ENCODE peak calls at places on chromosomes 3 and 15, in four cellular contexts. One of them, this sample, is unnamed.

GRCh38 chr3:71585891-71586809 is 2.6 kb upstream of the FOXP1 start:
- DNase-seq in stimulated activated CD8-positive, alpha-beta memory T cell treated with anti-CD3 and anti-CD28 coated beads, Interleukin-7, amount 100 ng/mL, for 1 hour: no peak
- DNase-seq in astrocyte of the spinal cord: peak
- DNase-seq in NCI-H2029: no peak
- DNase-seq in this sample: peak

GRCh38 chr15:101126618-101127502 is 125.0 kb downstream of the CHSY1 start:
- DNase-seq in stimulated activated CD8-positive, alpha-beta memory T cell treated with anti-CD3 and anti-CD28 coated beads, Interleukin-7, amount 100 ng/mL, for 1 hour: no peak
- DNase-seq in astrocyte of the spinal cord: peak
- DNase-seq in NCI-H2029: no peak
- DNase-seq in this sample: no peak

GRCh38 chr3:36689560-36689959 is 74.8 kb downstream of the DCLK3 start:
- DNase-seq in stimulated activated CD8-positive, alpha-beta memory T cell treated with anti-CD3 and anti-CD28 coated beads, Interleukin-7, amount 100 ng/mL, for 1 hour: no peak
- DNase-seq in astrocyte of the spinal cord: no peak
- DNase-seq in NCI-H2029: no peak
- DNase-seq in this sample: no peak

GRCh38 chr15:58564967-58565366 is 133.2 kb downstream of the LIPC start:
- DNase-seq in stimulated activated CD8-positive, alpha-beta memory T cell treated with anti-CD3 and anti-CD28 coated beads, Interleukin-7, amount 100 ng/mL, for 1 hour: no peak
- DNase-seq in astrocyte of the spinal cord: no peak
- DNase-seq in NCI-H2029: no peak
- DNase-seq in this sample: no peak

GRCh38 chr15:45802140-45802539 is 167.3 kb downstream of the SQOR start:
- DNase-seq in stimulated activated CD8-positive, alpha-beta memory T cell treated with anti-CD3 and anti-CD28 coated beads, Interleukin-7, amount 100 ng/mL, for 1 hour: no peak
- DNase-seq in astrocyte of the spinal cord: no peak
- DNase-seq in NCI-H2029: peak
- DNase-seq in this sample: no peak

GRCh38 chr3:123113889-123114450 is 47.1 kb downstream of the PDIA5 start:
- DNase-seq in stimulated activated CD8-positive, alpha-beta memory T cell treated with anti-CD3 and anti-CD28 coated beads, Interleukin-7, amount 100 ng/mL, for 1 hour: no peak
- DNase-seq in astrocyte of the spinal cord: no peak
- DNase-seq in NCI-H2029: no peak
- DNase-seq in this sample: no peak

GRCh38 chr3:64627471-64628321 is 60.1 kb downstream of the ADAMTS9 start:
- DNase-seq in stimulated activated CD8-positive, alpha-beta memory T cell treated with anti-CD3 and anti-CD28 coated beads, Interleukin-7, amount 100 ng/mL, for 1 hour: no peak
- DNase-seq in astrocyte of the spinal cord: no peak
- DNase-seq in NCI-H2029: no peak
- DNase-seq in this sample: no peak

GRCh38 chr3:139309046-139309660 is 34.7 kb upstream of the MRPS22 start:
- DNase-seq in stimulated activated CD8-positive, alpha-beta memory T cell treated with anti-CD3 and anti-CD28 coated beads, Interleukin-7, amount 100 ng/mL, for 1 hour: no peak
- DNase-seq in astrocyte of the spinal cord: no peak
- DNase-seq in NCI-H2029: no peak
- DNase-seq in this sample: no peak

GRCh38 chr15:87730706-87731105 is 525.8 kb downstream of the NTRK3 start:
- DNase-seq in stimulated activated CD8-positive, alpha-beta memory T cell treated with anti-CD3 and anti-CD28 coated beads, Interleukin-7, amount 100 ng/mL, for 1 hour: no peak
- DNase-seq in astrocyte of the spinal cord: no peak
- DNase-seq in NCI-H2029: no peak
- DNase-seq in this sample: no peak

GRCh38 chr3:105526349-105527111 is 159.8 kb downstream of the ALCAM start:
- DNase-seq in stimulated activated CD8-positive, alpha-beta memory T cell treated with anti-CD3 and anti-CD28 coated beads, Interleukin-7, amount 100 ng/mL, for 1 hour: no peak
- DNase-seq in astrocyte of the spinal cord: peak
- DNase-seq in NCI-H2029: peak
- DNase-seq in this sample: peak

GRCh38 chr3:113606539-113607218 is 74.3 kb downstream of the SIDT1 start:
- DNase-seq in stimulated activated CD8-positive, alpha-beta memory T cell treated with anti-CD3 and anti-CD28 coated beads, Interleukin-7, amount 100 ng/mL, for 1 hour: no peak
- DNase-seq in astrocyte of the spinal cord: no peak
- DNase-seq in NCI-H2029: no peak
- DNase-seq in this sample: no peak

GRCh38 chr3:151357461-151357850 is 27.1 kb downstream of the P2RY12 start:
- DNase-seq in stimulated activated CD8-positive, alpha-beta memory T cell treated with anti-CD3 and anti-CD28 coated beads, Interleukin-7, amount 100 ng/mL, for 1 hour: no peak
- DNase-seq in astrocyte of the spinal cord: no peak
- DNase-seq in NCI-H2029: no peak
- DNase-seq in this sample: no peak

GRCh38 chr3:42014443-42014945 is 52.6 kb upstream of the ULK4 start:
- DNase-seq in stimulated activated CD8-positive, alpha-beta memory T cell treated with anti-CD3 and anti-CD28 coated beads, Interleukin-7, amount 100 ng/mL, for 1 hour: no peak
- DNase-seq in astrocyte of the spinal cord: peak
- DNase-seq in NCI-H2029: peak
- DNase-seq in this sample: peak

GRCh38 chr15:60651155-60651554 is 172.2 kb upstream of the ICE2 start:
- DNase-seq in stimulated activated CD8-positive, alpha-beta memory T cell treated with anti-CD3 and anti-CD28 coated beads, Interleukin-7, amount 100 ng/mL, for 1 hour: no peak
- DNase-seq in astrocyte of the spinal cord: no peak
- DNase-seq in NCI-H2029: no peak
- DNase-seq in this sample: no peak

GRCh38 chr15:51181221-51181620 is 86.5 kb upstream of the TNFAIP8L3 start:
- DNase-seq in stimulated activated CD8-positive, alpha-beta memory T cell treated with anti-CD3 and anti-CD28 coated beads, Interleukin-7, amount 100 ng/mL, for 1 hour: no peak
- DNase-seq in astrocyte of the spinal cord: no peak
- DNase-seq in NCI-H2029: no peak
- DNase-seq in this sample: no peak

GRCh38 chr3:117746091-117746490 is 1036.5 kb downstream of the TUSC7 start:
- DNase-seq in stimulated activated CD8-positive, alpha-beta memory T cell treated with anti-CD3 and anti-CD28 coated beads, Interleukin-7, amount 100 ng/mL, for 1 hour: no peak
- DNase-seq in astrocyte of the spinal cord: no peak
- DNase-seq in NCI-H2029: no peak
- DNase-seq in this sample: no peak

GRCh38 chr15:45522931-45523331 is 376 bp upstream of the SLC30A4 start:
- DNase-seq in stimulated activated CD8-positive, alpha-beta memory T cell treated with anti-CD3 and anti-CD28 coated beads, Interleukin-7, amount 100 ng/mL, for 1 hour: no peak
- DNase-seq in astrocyte of the spinal cord: peak
- DNase-seq in NCI-H2029: no peak
- DNase-seq in this sample: peak

GRCh38 chr3:76872999-76873398 is 166.9 kb upstream of the ROBO2 start:
- DNase-seq in stimulated activated CD8-positive, alpha-beta memory T cell treated with anti-CD3 and anti-CD28 coated beads, Interleukin-7, amount 100 ng/mL, for 1 hour: no peak
- DNase-seq in astrocyte of the spinal cord: no peak
- DNase-seq in NCI-H2029: no peak
- DNase-seq in this sample: no peak

GRCh38 chr3:131620977-131621376 is 118.2 kb upstream of the MRPL3 start:
- DNase-seq in stimulated activated CD8-positive, alpha-beta memory T cell treated with anti-CD3 and anti-CD28 coated beads, Interleukin-7, amount 100 ng/mL, for 1 hour: no peak
- DNase-seq in astrocyte of the spinal cord: no peak
- DNase-seq in NCI-H2029: no peak
- DNase-seq in this sample: no peak

GRCh38 chr15:19944261-19944888 is 597.2 kb downstream of the GOLGA6L6 start:
- DNase-seq in stimulated activated CD8-positive, alpha-beta memory T cell treated with anti-CD3 and anti-CD28 coated beads, Interleukin-7, amount 100 ng/mL, for 1 hour: no peak
- DNase-seq in astrocyte of the spinal cord: no peak
- DNase-seq in NCI-H2029: no peak
- DNase-seq in this sample: no peak

GRCh38 chr3:165196577-165197561 is 685 bp upstream of the SLITRK3 start:
- DNase-seq in stimulated activated CD8-positive, alpha-beta memory T cell treated with anti-CD3 and anti-CD28 coated beads, Interleukin-7, amount 100 ng/mL, for 1 hour: no peak
- DNase-seq in astrocyte of the spinal cord: no peak
- DNase-seq in NCI-H2029: no peak
- DNase-seq in this sample: peak

GRCh38 chr15:94297543-94297942 is 66.2 kb downstream of the MCTP2 start:
- DNase-seq in stimulated activated CD8-positive, alpha-beta memory T cell treated with anti-CD3 and anti-CD28 coated beads, Interleukin-7, amount 100 ng/mL, for 1 hour: no peak
- DNase-seq in astrocyte of the spinal cord: no peak
- DNase-seq in NCI-H2029: no peak
- DNase-seq in this sample: no peak

GRCh38 chr3:61649381-61650170 is 88.2 kb downstream of the PTPRG start:
- DNase-seq in stimulated activated CD8-positive, alpha-beta memory T cell treated with anti-CD3 and anti-CD28 coated beads, Interleukin-7, amount 100 ng/mL, for 1 hour: no peak
- DNase-seq in astrocyte of the spinal cord: no peak
- DNase-seq in NCI-H2029: no peak
- DNase-seq in this sample: no peak

GRCh38 chr3:122668930-122669730 is 11.5 kb upstream of the PARP14 start:
- DNase-seq in stimulated activated CD8-positive, alpha-beta memory T cell treated with anti-CD3 and anti-CD28 coated beads, Interleukin-7, amount 100 ng/mL, for 1 hour: no peak
- DNase-seq in astrocyte of the spinal cord: peak
- DNase-seq in NCI-H2029: no peak
- DNase-seq in this sample: no peak

GRCh38 chr3:16060358-16060852 is 114.1 kb upstream of the GALNT15 start:
- DNase-seq in stimulated activated CD8-positive, alpha-beta memory T cell treated with anti-CD3 and anti-CD28 coated beads, Interleukin-7, amount 100 ng/mL, for 1 hour: no peak
- DNase-seq in astrocyte of the spinal cord: peak
- DNase-seq in NCI-H2029: no peak
- DNase-seq in this sample: peak

GRCh38 chr3:32302601-32303000 is 64.1 kb downstream of the CMTM8 start:
- DNase-seq in stimulated activated CD8-positive, alpha-beta memory T cell treated with anti-CD3 and anti-CD28 coated beads, Interleukin-7, amount 100 ng/mL, for 1 hour: no peak
- DNase-seq in astrocyte of the spinal cord: no peak
- DNase-seq in NCI-H2029: no peak
- DNase-seq in this sample: no peak

GRCh38 chr3:21271606-21272016 is 479.4 kb downstream of the ZNF385D start:
- DNase-seq in stimulated activated CD8-positive, alpha-beta memory T cell treated with anti-CD3 and anti-CD28 coated beads, Interleukin-7, amount 100 ng/mL, for 1 hour: no peak
- DNase-seq in astrocyte of the spinal cord: no peak
- DNase-seq in NCI-H2029: no peak
- DNase-seq in this sample: no peak

GRCh38 chr3:36906504-36907149 is 38.2 kb downstream of the TRANK1 start:
- DNase-seq in stimulated activated CD8-positive, alpha-beta memory T cell treated with anti-CD3 and anti-CD28 coated beads, Interleukin-7, amount 100 ng/mL, for 1 hour: no peak
- DNase-seq in astrocyte of the spinal cord: peak
- DNase-seq in NCI-H2029: no peak
- DNase-seq in this sample: no peak

GRCh38 chr15:28885630-28886430 is at the start of gene APBA2:
- DNase-seq in stimulated activated CD8-positive, alpha-beta memory T cell treated with anti-CD3 and anti-CD28 coated beads, Interleukin-7, amount 100 ng/mL, for 1 hour: no peak
- DNase-seq in astrocyte of the spinal cord: peak
- DNase-seq in NCI-H2029: no peak
- DNase-seq in this sample: no peak

GRCh38 chr15:100628746-100629145 is 26.4 kb downstream of the ASB7 start:
- DNase-seq in stimulated activated CD8-positive, alpha-beta memory T cell treated with anti-CD3 and anti-CD28 coated beads, Interleukin-7, amount 100 ng/mL, for 1 hour: no peak
- DNase-seq in astrocyte of the spinal cord: no peak
- DNase-seq in NCI-H2029: no peak
- DNase-seq in this sample: no peak

GRCh38 chr15:89130194-89130593 is 41.9 kb downstream of the ABHD2 start:
- DNase-seq in stimulated activated CD8-positive, alpha-beta memory T cell treated with anti-CD3 and anti-CD28 coated beads, Interleukin-7, amount 100 ng/mL, for 1 hour: peak
- DNase-seq in astrocyte of the spinal cord: no peak
- DNase-seq in NCI-H2029: no peak
- DNase-seq in this sample: no peak

GRCh38 chr3:100334340-100335136 is at the start of gene NIT2:
- DNase-seq in stimulated activated CD8-positive, alpha-beta memory T cell treated with anti-CD3 and anti-CD28 coated beads, Interleukin-7, amount 100 ng/mL, for 1 hour: peak
- DNase-seq in astrocyte of the spinal cord: peak
- DNase-seq in NCI-H2029: peak
- DNase-seq in this sample: peak

GRCh38 chr3:37824954-37825328 is 36.7 kb upstream of the CTDSPL start:
- DNase-seq in stimulated activated CD8-positive, alpha-beta memory T cell treated with anti-CD3 and anti-CD28 coated beads, Interleukin-7, amount 100 ng/mL, for 1 hour: no peak
- DNase-seq in astrocyte of the spinal cord: no peak
- DNase-seq in NCI-H2029: peak
- DNase-seq in this sample: no peak

GRCh38 chr3:20043398-20043797 is 3.2 kb downstream of the KAT2B start:
- DNase-seq in stimulated activated CD8-positive, alpha-beta memory T cell treated with anti-CD3 and anti-CD28 coated beads, Interleukin-7, amount 100 ng/mL, for 1 hour: no peak
- DNase-seq in astrocyte of the spinal cord: no peak
- DNase-seq in NCI-H2029: peak
- DNase-seq in this sample: peak

GRCh38 chr15:60696523-60696859 is 217.5 kb upstream of the ICE2 start:
- DNase-seq in stimulated activated CD8-positive, alpha-beta memory T cell treated with anti-CD3 and anti-CD28 coated beads, Interleukin-7, amount 100 ng/mL, for 1 hour: no peak
- DNase-seq in astrocyte of the spinal cord: no peak
- DNase-seq in NCI-H2029: no peak
- DNase-seq in this sample: no peak

This sample was measured in globus pallidus.